ENCODE peak calls at places on chromosomes 5 and 9, in eight cellular contexts. C, Q, P, J, G, O, Z and D are unnamed samples.

GRCh38 chr9:94600258-94600657 is 6.6 kb upstream of the FBP2 start:
- DNase-seq in C (no peak), Q (no peak), P (no peak), J (no peak), G (no peak), O (no peak), Z (no peak), D (no peak)

GRCh38 chr9:114006155-114006550 is 71.9 kb downstream of the AMBP start:
- DNase-seq in C (no peak), Q (no peak), P (no peak), J (no peak), G (no peak), O (no peak), Z (no peak), D (no peak)

GRCh38 chr5:75603835-75604234 is 7.4 kb upstream of the ANKDD1B start:
- DNase-seq in C (no peak), Q (no peak), P (no peak), J (no peak), G (no peak), O (no peak), Z (no peak), D (no peak)

GRCh38 chr9:91727972-91728371 is 222.1 kb downstream of the ROR2 start:
- DNase-seq in C (no peak), Q (no peak), P (no peak), J (no peak), G (no peak), O (no peak), Z (no peak), D (no peak)

GRCh38 chr5:88117546-88117945 is 151.1 kb downstream of the TMEM161B start:
- DNase-seq in C (no peak), Q (no peak), P (no peak), J (no peak), G (no peak), O (no peak), Z (no peak), D (no peak)

GRCh38 chr9:121885345-121885901 is 207.7 kb downstream of the TTLL11 start:
- DNase-seq in C (peak), Q (no peak), P (no peak), J (no peak), G (no peak), O (no peak), Z (no peak), D (no peak)

GRCh38 chr5:181181650-181182565 is 23.1 kb downstream of the TRIM7 start:
- DNase-seq in C (peak), Q (no peak), P (no peak), J (peak), G (no peak), O (no peak), Z (no peak), D (peak)

GRCh38 chr5:132207783-132208182 is 19.9 kb downstream of the P4HA2 start:
- DNase-seq in C (no peak), Q (no peak), P (no peak), J (no peak), G (no peak), O (no peak), Z (no peak), D (peak)

GRCh38 chr9:18061856-18062255 is 412.1 kb upstream of the ADAMTSL1 start:
- DNase-seq in C (peak), Q (no peak), P (no peak), J (no peak), G (no peak), O (no peak), Z (no peak), D (no peak)

GRCh38 chr9:18788256-18788655 is 244.8 kb downstream of the SAXO1 start:
- DNase-seq in C (peak), Q (no peak), P (no peak), J (no peak), G (no peak), O (no peak), Z (no peak), D (no peak)

GRCh38 chr9:110058304-110058953 is 149.5 kb downstream of the C9orf152 start:
- DNase-seq in C (peak), Q (peak), P (no peak), J (no peak), G (peak), O (no peak), Z (peak), D (peak)